ENCODE peak calls at places on chromosomes 2 and 18, in five cellular contexts. One of them, this sample, is unnamed.

GRCh38 chr2:122960727-122961641 is 1064.1 kb upstream of the CNTNAP5 start:
- DNase-seq in thyroid gland: no peak
- DNase-seq in fibroblast of lung: peak
- DNase-seq in heart right ventricle: peak
- DNase-seq in GM23338: no peak
- DNase-seq in this sample: no peak

GRCh38 chr2:169397697-169398096 is 35.4 kb upstream of the LRP2 start:
- DNase-seq in fibroblast of lung: peak
- DNase-seq in thyroid gland: peak
- DNase-seq in GM23338: peak
- DNase-seq in heart right ventricle: no peak
- DNase-seq in this sample: no peak

GRCh38 chr2:238667008-238667407 is 180.9 kb upstream of the TWIST2 start:
- DNase-seq in heart right ventricle: no peak
- DNase-seq in fibroblast of lung: no peak
- DNase-seq in thyroid gland: no peak
- DNase-seq in GM23338: no peak
- DNase-seq in this sample: peak

GRCh38 chr2:240817496-240818292 is 2.3 kb downstream of the KIF1A start:
- DNase-seq in GM23338: no peak
- DNase-seq in fibroblast of lung: no peak
- DNase-seq in heart right ventricle: no peak
- DNase-seq in thyroid gland: no peak
- DNase-seq in this sample: peak

GRCh38 chr2:72165792-72166191 is 18.1 kb upstream of the CYP26B1 start:
- DNase-seq in thyroid gland: no peak
- DNase-seq in heart right ventricle: no peak
- DNase-seq in GM23338: no peak
- DNase-seq in fibroblast of lung: no peak
- DNase-seq in this sample: no peak

GRCh38 chr2:218954541-218955300 is 4.7 kb upstream of the CDK5R2 start:
- DNase-seq in fibroblast of lung: no peak
- DNase-seq in GM23338: no peak
- DNase-seq in heart right ventricle: no peak
- DNase-seq in thyroid gland: no peak
- DNase-seq in this sample: no peak

GRCh38 chr2:192298664-192299063 is 103.9 kb upstream of the TMEFF2 start:
- DNase-seq in GM23338: peak
- DNase-seq in fibroblast of lung: no peak
- DNase-seq in heart right ventricle: no peak
- DNase-seq in thyroid gland: no peak
- DNase-seq in this sample: no peak

GRCh38 chr2:128004509-128004908 is 23.4 kb downstream of the SAP130 start:
- DNase-seq in thyroid gland: no peak
- DNase-seq in heart right ventricle: no peak
- DNase-seq in fibroblast of lung: no peak
- DNase-seq in GM23338: no peak
- DNase-seq in this sample: no peak

GRCh38 chr18:24727685-24728084 is 267.2 kb downstream of the HRH4 start:
- DNase-seq in heart right ventricle: no peak
- DNase-seq in GM23338: peak
- DNase-seq in fibroblast of lung: no peak
- DNase-seq in thyroid gland: no peak
- DNase-seq in this sample: no peak

GRCh38 chr18:54946149-54946581 is 13.1 kb downstream of the CCDC68 start:
- DNase-seq in heart right ventricle: peak
- DNase-seq in GM23338: no peak
- DNase-seq in fibroblast of lung: peak
- DNase-seq in thyroid gland: no peak
- DNase-seq in this sample: no peak

GRCh38 chr2:217863874-217864273 is 138.9 kb downstream of the TNS1 start:
- DNase-seq in thyroid gland: no peak
- DNase-seq in GM23338: no peak
- DNase-seq in heart right ventricle: no peak
- DNase-seq in fibroblast of lung: no peak
- DNase-seq in this sample: no peak

GRCh38 chr2:238145046-238145445 is 6.6 kb downstream of the KLHL30 start:
- DNase-seq in heart right ventricle: no peak
- DNase-seq in fibroblast of lung: no peak
- DNase-seq in GM23338: no peak
- DNase-seq in thyroid gland: no peak
- DNase-seq in this sample: no peak

GRCh38 chr2:173062806-173063205 is 12.8 kb upstream of the MAP3K20 start:
- DNase-seq in fibroblast of lung: peak
- DNase-seq in heart right ventricle: no peak
- DNase-seq in GM23338: no peak
- DNase-seq in thyroid gland: no peak
- DNase-seq in this sample: no peak

GRCh38 chr2:237488901-237489860 is 2.1 kb downstream of the MLPH start:
- DNase-seq in heart right ventricle: peak
- DNase-seq in GM23338: no peak
- DNase-seq in fibroblast of lung: no peak
- DNase-seq in thyroid gland: peak
- DNase-seq in this sample: peak

GRCh38 chr2:235116885-235117492 is 165.2 kb downstream of the SH3BP4 start:
- DNase-seq in fibroblast of lung: peak
- DNase-seq in thyroid gland: no peak
- DNase-seq in heart right ventricle: no peak
- DNase-seq in GM23338: peak
- DNase-seq in this sample: no peak

GRCh38 chr18:75130591-75131274 is 78.2 kb downstream of the PTGR3 start:
- DNase-seq in heart right ventricle: no peak
- DNase-seq in fibroblast of lung: peak
- DNase-seq in thyroid gland: no peak
- DNase-seq in GM23338: no peak
- DNase-seq in this sample: peak

GRCh38 chr2:26175716-26176615 is 3.1 kb downstream of the GAREM2 start:
- DNase-seq in heart right ventricle: no peak
- DNase-seq in fibroblast of lung: no peak
- DNase-seq in GM23338: no peak
- DNase-seq in thyroid gland: no peak
- DNase-seq in this sample: peak

GRCh38 chr18:68997845-68998244 is 200.0 kb downstream of the CCDC102B start:
- DNase-seq in thyroid gland: no peak
- DNase-seq in fibroblast of lung: no peak
- DNase-seq in heart right ventricle: no peak
- DNase-seq in GM23338: no peak
- DNase-seq in this sample: no peak

GRCh38 chr2:202056611-202057010 is 16.4 kb upstream of the KIAA2012 start:
- DNase-seq in GM23338: no peak
- DNase-seq in thyroid gland: no peak
- DNase-seq in fibroblast of lung: peak
- DNase-seq in heart right ventricle: no peak
- DNase-seq in this sample: no peak

GRCh38 chr2:41709702-41710599 is 337.9 kb upstream of the PKDCC start:
- DNase-seq in heart right ventricle: no peak
- DNase-seq in GM23338: no peak
- DNase-seq in fibroblast of lung: no peak
- DNase-seq in thyroid gland: no peak
- DNase-seq in this sample: no peak

GRCh38 chr2:235521844-235522243 is 28.0 kb downstream of the AGAP1 start:
- DNase-seq in heart right ventricle: no peak
- DNase-seq in thyroid gland: no peak
- DNase-seq in fibroblast of lung: peak
- DNase-seq in GM23338: no peak
- DNase-seq in this sample: no peak

GRCh38 chr18:72772916-72773315 is 94.9 kb downstream of the NETO1 start:
- DNase-seq in thyroid gland: no peak
- DNase-seq in heart right ventricle: no peak
- DNase-seq in GM23338: no peak
- DNase-seq in fibroblast of lung: no peak
- DNase-seq in this sample: no peak

GRCh38 chr2:20668470-20668869 is 1.5 kb downstream of the GDF7 start:
- DNase-seq in heart right ventricle: no peak
- DNase-seq in thyroid gland: no peak
- DNase-seq in fibroblast of lung: no peak
- DNase-seq in GM23338: no peak
- DNase-seq in this sample: peak
- H3K27ac ChIP-seq in heart right ventricle: no peak
- H3K27ac ChIP-seq in thyroid gland: no peak
- H3K27ac ChIP-seq in fibroblast of lung: no peak
- H3K27ac ChIP-seq in GM23338: no peak
- H3K27ac ChIP-seq in this sample: peak

DNA sequence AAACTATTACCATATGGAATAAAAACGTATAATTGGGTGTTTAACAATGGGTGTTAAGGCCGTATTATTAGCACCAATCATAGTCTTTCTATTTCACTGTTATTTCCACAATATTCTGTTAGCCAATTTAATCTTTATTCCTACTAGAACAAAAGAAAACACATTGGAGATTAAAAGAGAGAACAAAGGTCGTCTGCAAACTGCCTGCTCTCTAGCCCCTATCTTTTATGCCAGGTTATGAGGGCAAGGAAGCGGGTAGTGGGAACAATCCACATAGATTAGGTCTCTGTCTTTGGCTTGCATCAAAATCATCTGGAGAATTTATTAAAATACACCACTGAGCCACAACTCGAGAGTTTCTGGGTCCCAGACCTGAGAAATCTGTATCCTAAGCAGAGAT is 69.3 kb upstream of the DSC1 start:
- DNase-seq in heart right ventricle: no peak
- DNase-seq in GM23338: no peak
- DNase-seq in thyroid gland: no peak
- DNase-seq in fibroblast of lung: no peak
- DNase-seq in this sample: no peak
- H3K4me3 ChIP-seq in heart right ventricle: no peak
- H3K4me3 ChIP-seq in GM23338: no peak
- H3K4me3 ChIP-seq in thyroid gland: no peak
- H3K4me3 ChIP-seq in fibroblast of lung: no peak
- H3K4me3 ChIP-seq in this sample: no peak

DNA sequence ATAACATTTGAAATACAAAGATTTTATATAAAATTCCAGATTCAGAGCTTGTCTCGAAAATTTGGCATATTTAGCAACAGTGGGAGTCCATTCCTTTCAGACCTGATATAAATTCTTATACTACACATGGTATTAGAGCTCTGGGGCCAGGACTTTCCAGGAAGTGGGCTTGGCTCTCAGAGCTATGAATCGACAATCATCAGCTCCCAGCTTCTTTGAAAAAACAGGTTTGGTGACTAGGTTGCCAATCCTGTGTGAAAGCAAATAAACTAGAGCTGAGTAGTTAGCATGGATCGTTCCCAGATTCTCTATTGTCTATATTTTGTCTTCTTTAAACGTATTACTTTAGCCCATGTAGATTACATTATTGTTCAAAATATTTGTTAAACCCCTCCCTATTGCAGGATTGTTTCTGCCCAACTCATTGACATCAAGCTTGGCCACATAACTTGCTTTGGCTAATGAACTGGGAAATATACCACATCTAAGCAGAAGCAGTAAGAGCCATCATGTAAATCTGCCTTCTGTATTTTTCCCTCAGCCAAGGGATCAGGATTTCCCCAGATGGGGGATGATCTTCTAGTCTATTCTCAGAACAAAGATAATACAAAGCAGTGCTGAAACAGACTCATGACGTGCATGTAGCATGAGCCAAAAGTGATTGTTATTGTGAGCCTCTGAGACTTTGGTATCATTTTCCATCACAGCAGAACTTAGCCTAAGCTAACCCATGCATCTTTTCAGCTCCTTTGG is 105.4 kb downstream of the KCNH7 start:
- DNase-seq in heart right ventricle: no peak
- DNase-seq in GM23338: peak
- DNase-seq in thyroid gland: no peak
- DNase-seq in fibroblast of lung: no peak
- DNase-seq in this sample: no peak
- H3K27ac ChIP-seq in heart right ventricle: no peak
- H3K27ac ChIP-seq in GM23338: no peak
- H3K27ac ChIP-seq in thyroid gland: no peak
- H3K27ac ChIP-seq in fibroblast of lung: no peak
- H3K27ac ChIP-seq in this sample: no peak

DNA sequence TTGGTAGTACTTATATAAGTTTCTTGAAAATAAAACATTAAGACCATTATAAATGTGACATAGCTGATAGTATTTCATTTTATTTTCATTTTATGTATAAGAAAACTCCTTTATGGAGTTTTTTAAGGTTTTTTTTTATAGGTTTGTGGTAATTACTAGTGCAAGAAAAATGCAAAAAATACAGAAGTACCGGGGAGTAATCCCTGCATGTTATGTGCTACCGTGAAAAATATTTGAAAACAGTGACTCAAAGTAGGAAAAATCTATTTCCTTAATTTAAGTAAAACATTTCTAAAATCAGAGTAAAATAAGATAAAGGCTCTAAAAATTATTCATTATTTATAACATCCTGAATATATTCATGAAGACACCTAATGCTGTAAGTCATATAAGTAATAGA is 21.5 kb downstream of the ZSWIM2 start:
- DNase-seq in heart right ventricle: no peak
- DNase-seq in GM23338: no peak
- DNase-seq in thyroid gland: no peak
- DNase-seq in fibroblast of lung: no peak
- DNase-seq in this sample: no peak
- H3K4me3 ChIP-seq in heart right ventricle: no peak
- H3K4me3 ChIP-seq in GM23338: no peak
- H3K4me3 ChIP-seq in thyroid gland: no peak
- H3K4me3 ChIP-seq in fibroblast of lung: no peak
- H3K4me3 ChIP-seq in this sample: no peak

DNA sequence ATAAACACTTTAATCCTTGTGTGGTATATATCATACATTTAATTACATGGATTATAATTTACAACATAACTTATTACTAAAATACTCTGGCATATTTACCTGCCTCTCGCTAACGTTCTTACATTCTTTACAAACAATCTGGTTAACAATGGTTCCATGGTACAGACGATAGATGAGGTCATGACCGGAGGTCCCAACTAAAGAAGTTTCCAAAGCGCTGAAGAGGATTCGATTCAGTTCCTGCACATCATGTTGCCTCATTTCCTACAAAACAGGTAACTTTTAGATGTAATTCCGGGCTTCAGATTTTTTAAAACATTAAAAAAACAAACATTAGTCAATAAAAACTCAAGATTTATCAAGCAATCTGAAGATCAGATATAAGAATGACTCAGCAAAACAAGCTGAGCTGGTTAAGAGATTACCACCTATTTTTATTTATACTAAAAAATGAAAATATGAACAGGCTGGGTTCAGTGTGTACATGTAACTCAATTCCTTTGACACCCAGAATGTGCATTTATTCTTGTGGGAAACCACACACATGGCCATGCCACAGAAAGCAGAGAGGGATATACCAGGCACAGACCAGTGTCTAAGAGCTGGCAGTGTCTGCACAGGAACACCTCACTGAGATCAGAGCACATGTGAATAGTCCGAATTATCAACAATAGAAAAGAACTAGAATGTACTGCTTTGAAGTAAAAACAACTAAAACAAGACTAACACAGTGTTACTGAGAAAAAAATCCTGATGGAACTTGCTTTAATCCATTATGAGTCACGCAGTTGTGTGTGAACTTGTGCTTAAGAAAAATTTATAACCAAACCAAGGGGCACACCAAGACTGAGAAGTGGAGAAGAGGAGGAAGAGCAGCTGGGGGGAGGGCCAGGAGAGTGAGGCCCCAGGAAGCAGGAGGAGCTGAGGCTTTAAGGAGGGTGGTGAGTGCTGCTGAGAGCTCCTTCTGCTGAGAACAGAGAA is 9.5 kb downstream of the USP40 start:
- DNase-seq in fibroblast of lung: peak
- DNase-seq in heart right ventricle: no peak
- DNase-seq in thyroid gland: peak
- DNase-seq in GM23338: peak
- DNase-seq in this sample: no peak
- H3K27ac ChIP-seq in fibroblast of lung: peak
- H3K27ac ChIP-seq in heart right ventricle: no peak
- H3K27ac ChIP-seq in thyroid gland: peak
- H3K27ac ChIP-seq in GM23338: no peak
- H3K27ac ChIP-seq in this sample: no peak

GRCh38 chr18:7923105-7923504 is 356.0 kb downstream of the PTPRM start:
- DNase-seq in heart right ventricle: no peak
- DNase-seq in GM23338: no peak
- DNase-seq in thyroid gland: peak
- DNase-seq in fibroblast of lung: no peak
- DNase-seq in this sample: no peak
- H3K4me3 ChIP-seq in heart right ventricle: no peak
- H3K4me3 ChIP-seq in GM23338: no peak
- H3K4me3 ChIP-seq in thyroid gland: no peak
- H3K4me3 ChIP-seq in fibroblast of lung: no peak
- H3K4me3 ChIP-seq in this sample: no peak

This sample was measured in coronary artery.